ENCODE peak calls at places on chromosomes 16 and 17, in four cellular contexts. Q is RCC 7860, U is NCI-H1105 treated with DMSO at 0.1 percent for 48 hours, Y is skeletal muscle cell. R is an unnamed sample.

GRCh38 chr16:8882041-8882617 is at the start of gene LITAFD:
- DNase-seq in Q (no peak), U (no peak), Y (no peak), R (no peak)

GRCh38 chr17:34566873-34567272 is 12.5 kb upstream of the TMEM132E start:
- DNase-seq in Q (no peak), U (no peak), Y (no peak), R (no peak)

GRCh38 chr16:22372882-22373661 is 1.3 kb downstream of the CDR2 start:
- DNase-seq in Q (no peak), U (no peak), Y (no peak), R (no peak)

GRCh38 chr16:84897911-84898377 is 78.2 kb downstream of the CRISPLD2 start:
- DNase-seq in Q (no peak), U (no peak), Y (no peak), R (peak)

GRCh38 chr17:1746975-1747543 is 4.4 kb downstream of the SERPINF2 start:
- DNase-seq in Q (no peak), U (no peak), Y (no peak), R (peak)

GRCh38 chr16:85221081-85221809 is 109.0 kb upstream of the CIBAR2 start:
- DNase-seq in Q (no peak), U (no peak), Y (no peak), R (no peak)

GRCh38 chr16:68367034-68367433 is 56.2 kb downstream of the PRMT7 start:
- DNase-seq in Q (no peak), U (no peak), Y (no peak), R (no peak)

GRCh38 chr17:51548125-51548524 is 287.8 kb downstream of the UTP18 start:
- DNase-seq in Q (no peak), U (no peak), Y (no peak), R (no peak)

GRCh38 chr16:17590711-17591654 is 120.2 kb upstream of the XYLT1 start:
- DNase-seq in Q (no peak), U (no peak), Y (no peak), R (no peak)

GRCh38 chr17:69575346-69575761 is 160.9 kb downstream of the MAP2K6 start:
- DNase-seq in Q (peak), U (peak), Y (peak), R (no peak)

GRCh38 chr17:39836117-39836516 is 28.0 kb downstream of the IKZF3 start:
- DNase-seq in Q (no peak), U (no peak), Y (no peak), R (no peak)

GRCh38 chr16:7160093-7160492 is 172.6 kb upstream of the RBFOX1 start:
- DNase-seq in Q (no peak), U (no peak), Y (no peak), R (no peak)

GRCh38 chr16:70805787-70806186 is 4.8 kb upstream of the VAC14 start:
- DNase-seq in Q (peak), U (no peak), Y (peak), R (no peak)

GRCh38 chr17:17395246-17395802 is 81.5 kb upstream of the MED9 start:
- DNase-seq in Q (no peak), U (no peak), Y (no peak), R (no peak)

GRCh38 chr17:74332017-74332650 is 6.1 kb downstream of the KIF19 start:
- DNase-seq in Q (no peak), U (peak), Y (no peak), R (no peak)

GRCh38 chr16:85698459-85699223 is 9.9 kb upstream of the GINS2 start:
- DNase-seq in Q (no peak), U (no peak), Y (no peak), R (no peak)

GRCh38 chr16:799948-800833 is at the start of gene GNG13:
- DNase-seq in Q (no peak), U (peak), Y (no peak), R (no peak)

GRCh38 chr17:40306395-40306794 is 2.6 kb upstream of the RARA start:
- DNase-seq in Q (no peak), U (no peak), Y (no peak), R (no peak)

GRCh38 chr17:9021158-9021984 is at the start of gene NTN1:
- DNase-seq in Q (no peak), U (peak), Y (no peak), R (no peak)

GRCh38 chr17:56230660-56231059 is 77.4 kb downstream of the ANKFN1 start:
- DNase-seq in Q (no peak), U (no peak), Y (peak), R (no peak)

GRCh38 chr16:19974607-19975006 is 90.0 kb upstream of the GPRC5B start:
- DNase-seq in Q (no peak), U (no peak), Y (no peak), R (no peak)

GRCh38 chr17:28402224-28402630 is 3.8 kb downstream of the SLC46A1 start:
- DNase-seq in Q (no peak), U (no peak), Y (no peak), R (no peak)

GRCh38 chr17:6710317-6710716 is 2.9 kb downstream of the SLC13A5 start:
- DNase-seq in Q (no peak), U (no peak), Y (no peak), R (no peak)

GRCh38 chr16:78894872-78895271 is 705.7 kb downstream of the MAF start:
- DNase-seq in Q (no peak), U (no peak), Y (no peak), R (no peak)

GRCh38 chr17:207775-208174 is 26.3 kb upstream of the DOC2B start:
- DNase-seq in Q (no peak), U (no peak), Y (no peak), R (no peak)